ENCODE peak calls at places on chromosomes 7 and 10, in seven cellular contexts. One of them, this sample, is unnamed. For H3K4me1, the result is how much of the 10 kb centered on the place peaks cover.

GRCh38 chr10:116598326-116598725 is 7.6 kb downstream of the PNLIPRP1 start:
- DNase-seq in A549: no peak
- DNase-seq in right cardiac atrium: no peak
- DNase-seq in small intestine: no peak
- DNase-seq in colonic mucosa: no peak
- DNase-seq in upper lobe of right lung: no peak
- DNase-seq in CD8-positive, alpha-beta T cell: no peak
- DNase-seq in this sample: no peak

GRCh38 chr7:130114374-130114773 is 44.0 kb downstream of the KLHDC10 start:
- DNase-seq in A549: no peak
- DNase-seq in right cardiac atrium: no peak
- DNase-seq in small intestine: peak
- DNase-seq in colonic mucosa: no peak
- DNase-seq in upper lobe of right lung: no peak
- DNase-seq in CD8-positive, alpha-beta T cell: no peak
- DNase-seq in this sample: no peak

GRCh38 chr7:44858161-44858560 is 10.3 kb upstream of the H2AZ2 start:
- DNase-seq in A549: no peak
- DNase-seq in right cardiac atrium: no peak
- DNase-seq in small intestine: no peak
- DNase-seq in colonic mucosa: no peak
- DNase-seq in upper lobe of right lung: no peak
- DNase-seq in CD8-positive, alpha-beta T cell: no peak
- DNase-seq in this sample: no peak

GRCh38 chr10:33542747-33543505 is 208.5 kb upstream of the NRP1 start:
- DNase-seq in A549: peak
- DNase-seq in right cardiac atrium: no peak
- DNase-seq in small intestine: no peak
- DNase-seq in colonic mucosa: no peak
- DNase-seq in upper lobe of right lung: no peak
- DNase-seq in CD8-positive, alpha-beta T cell: no peak
- DNase-seq in this sample: no peak

GRCh38 chr7:3987426-3987927 is 686.4 kb downstream of the SDK1 start:
- DNase-seq in A549: no peak
- DNase-seq in right cardiac atrium: no peak
- DNase-seq in small intestine: no peak
- DNase-seq in colonic mucosa: no peak
- DNase-seq in upper lobe of right lung: no peak
- DNase-seq in CD8-positive, alpha-beta T cell: no peak
- DNase-seq in this sample: no peak

GRCh38 chr10:20105236-20105635 is 289.0 kb downstream of the PLXDC2 start:
- DNase-seq in A549: no peak
- DNase-seq in right cardiac atrium: no peak
- DNase-seq in small intestine: peak
- DNase-seq in colonic mucosa: no peak
- DNase-seq in upper lobe of right lung: no peak
- DNase-seq in CD8-positive, alpha-beta T cell: no peak
- DNase-seq in this sample: no peak

GRCh38 chr7:132907380-132907940 is 174.4 kb downstream of the CHCHD3 start:
- DNase-seq in A549: no peak
- DNase-seq in right cardiac atrium: no peak
- DNase-seq in small intestine: no peak
- DNase-seq in colonic mucosa: no peak
- DNase-seq in upper lobe of right lung: no peak
- DNase-seq in CD8-positive, alpha-beta T cell: no peak
- DNase-seq in this sample: no peak

GRCh38 chr7:41993173-41993867 is 243.7 kb downstream of the GLI3 start:
- DNase-seq in A549: no peak
- DNase-seq in right cardiac atrium: no peak
- DNase-seq in small intestine: no peak
- DNase-seq in colonic mucosa: no peak
- DNase-seq in upper lobe of right lung: no peak
- DNase-seq in CD8-positive, alpha-beta T cell: no peak
- DNase-seq in this sample: no peak

GRCh38 chr10:117131390-117132327 is 6.4 kb downstream of the VAX1 start:
- DNase-seq in A549: no peak
- DNase-seq in right cardiac atrium: no peak
- DNase-seq in small intestine: peak
- DNase-seq in colonic mucosa: no peak
- DNase-seq in upper lobe of right lung: no peak
- DNase-seq in CD8-positive, alpha-beta T cell: no peak
- DNase-seq in this sample: no peak

GRCh38 chr10:93088466-93088865 is 14.8 kb downstream of the CYP26A1 start:
- DNase-seq in A549: no peak
- DNase-seq in right cardiac atrium: no peak
- DNase-seq in small intestine: no peak
- DNase-seq in colonic mucosa: peak
- DNase-seq in upper lobe of right lung: no peak
- DNase-seq in CD8-positive, alpha-beta T cell: no peak
- DNase-seq in this sample: no peak

GRCh38 chr10:84108797-84109196 is 30.5 kb upstream of the GHITM start:
- DNase-seq in A549: no peak
- DNase-seq in right cardiac atrium: no peak
- DNase-seq in small intestine: no peak
- DNase-seq in colonic mucosa: no peak
- DNase-seq in upper lobe of right lung: no peak
- DNase-seq in CD8-positive, alpha-beta T cell: no peak
- DNase-seq in this sample: no peak

GRCh38 chr10:87503892-87504291 is 801 bp upstream of the MINPP1 start:
- DNase-seq in A549: no peak
- DNase-seq in right cardiac atrium: no peak
- DNase-seq in small intestine: peak
- DNase-seq in colonic mucosa: no peak
- DNase-seq in upper lobe of right lung: no peak
- DNase-seq in CD8-positive, alpha-beta T cell: no peak
- DNase-seq in this sample: no peak

GRCh38 chr10:10892290-10892875 is 125.3 kb upstream of the CELF2 start:
- DNase-seq in A549: no peak
- DNase-seq in right cardiac atrium: no peak
- DNase-seq in small intestine: no peak
- DNase-seq in colonic mucosa: no peak
- DNase-seq in upper lobe of right lung: no peak
- DNase-seq in CD8-positive, alpha-beta T cell: no peak
- DNase-seq in this sample: no peak

GRCh38 chr7:80895056-80895455 is 23.8 kb downstream of the SEMA3C start:
- DNase-seq in A549: no peak
- DNase-seq in right cardiac atrium: no peak
- DNase-seq in small intestine: no peak
- DNase-seq in colonic mucosa: no peak
- DNase-seq in upper lobe of right lung: no peak
- DNase-seq in CD8-positive, alpha-beta T cell: no peak
- DNase-seq in this sample: no peak

GRCh38 chr10:31927597-31928530 is 767 bp downstream of the ARHGAP12 start:
- DNase-seq in A549: peak
- DNase-seq in right cardiac atrium: peak
- DNase-seq in small intestine: peak
- DNase-seq in colonic mucosa: peak
- DNase-seq in upper lobe of right lung: peak
- DNase-seq in CD8-positive, alpha-beta T cell: peak
- DNase-seq in this sample: peak

GRCh38 chr7:78585958-78586357 is 787.4 kb downstream of the PHTF2 start:
- DNase-seq in A549: no peak
- DNase-seq in right cardiac atrium: no peak
- DNase-seq in small intestine: no peak
- DNase-seq in colonic mucosa: no peak
- DNase-seq in upper lobe of right lung: no peak
- DNase-seq in CD8-positive, alpha-beta T cell: no peak
- DNase-seq in this sample: no peak

GRCh38 chr10:17617031-17617911 is at the start of gene HACD1:
- DNase-seq in A549: peak
- DNase-seq in right cardiac atrium: peak
- DNase-seq in small intestine: peak
- DNase-seq in colonic mucosa: peak
- DNase-seq in upper lobe of right lung: peak
- DNase-seq in CD8-positive, alpha-beta T cell: peak
- DNase-seq in this sample: peak

DNA sequence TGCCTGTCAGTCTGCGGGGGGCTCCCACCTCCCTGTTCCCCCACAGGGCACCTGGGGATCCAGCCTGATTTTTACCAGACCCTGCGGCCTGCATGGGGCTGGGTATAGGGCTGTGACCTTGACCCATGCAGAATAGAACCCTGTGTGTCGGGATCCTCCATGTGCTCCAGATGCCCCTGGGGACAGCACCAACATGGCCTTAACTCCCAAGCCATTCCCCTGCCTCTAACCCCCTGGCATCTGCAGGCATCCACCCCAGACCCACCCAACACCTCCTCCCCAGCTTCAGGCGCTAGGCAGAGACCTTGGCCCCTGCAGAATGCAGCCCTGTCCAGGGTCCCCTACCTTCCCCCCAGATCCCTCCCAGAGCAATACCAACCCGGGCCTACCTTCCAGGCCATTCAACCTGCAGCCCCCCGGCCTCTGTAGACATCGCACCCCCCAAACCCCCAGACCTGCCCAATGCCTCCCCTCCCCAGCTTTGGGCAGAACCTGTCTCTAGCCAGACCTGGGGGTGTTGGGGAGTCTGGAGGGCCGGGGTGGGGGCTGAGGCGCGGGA is 770 bp upstream of the ELN start:
- DNase-seq in A549: no peak
- DNase-seq in right cardiac atrium: no peak
- DNase-seq in small intestine: no peak
- DNase-seq in colonic mucosa: no peak
- DNase-seq in upper lobe of right lung: no peak
- DNase-seq in CD8-positive, alpha-beta T cell: no peak
- DNase-seq in this sample: no peak
- H3K4me1 ChIP-seq in A549: under half
- H3K4me1 ChIP-seq in right cardiac atrium: under half
- H3K4me1 ChIP-seq in small intestine: under half
- H3K4me1 ChIP-seq in colonic mucosa: under half
- H3K4me1 ChIP-seq in upper lobe of right lung: under half
- H3K4me1 ChIP-seq in CD8-positive, alpha-beta T cell: under half
- H3K4me1 ChIP-seq in this sample: under half

GRCh38 chr10:62582804-62583208 is 208.6 kb downstream of the ZNF365 start:
- DNase-seq in A549: no peak
- DNase-seq in right cardiac atrium: peak
- DNase-seq in small intestine: no peak
- DNase-seq in colonic mucosa: peak
- DNase-seq in upper lobe of right lung: peak
- DNase-seq in CD8-positive, alpha-beta T cell: no peak
- DNase-seq in this sample: no peak
- H3K4me3 ChIP-seq in A549: no peak
- H3K4me3 ChIP-seq in right cardiac atrium: no peak
- H3K4me3 ChIP-seq in small intestine: no peak
- H3K4me3 ChIP-seq in colonic mucosa: no peak
- H3K4me3 ChIP-seq in upper lobe of right lung: no peak
- H3K4me3 ChIP-seq in CD8-positive, alpha-beta T cell: no peak
- H3K4me3 ChIP-seq in this sample: no peak

DNA sequence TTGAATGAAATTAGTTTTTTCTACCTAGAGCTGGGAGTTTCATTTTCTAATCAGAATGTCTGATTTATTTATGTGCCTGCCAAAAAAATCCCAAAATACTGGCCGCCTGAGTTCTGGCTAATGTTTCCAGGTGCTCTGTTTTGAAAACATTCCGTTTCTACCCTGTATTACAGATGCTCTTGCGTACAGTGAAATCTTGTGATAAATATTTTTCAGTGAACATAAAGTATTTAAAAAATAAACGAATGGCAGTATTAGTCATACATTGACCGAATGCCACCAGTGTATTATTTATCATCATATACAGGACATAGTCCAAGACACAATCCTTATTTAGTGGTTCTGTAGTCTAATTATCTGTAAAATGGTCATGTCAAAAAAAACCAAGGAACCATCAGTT is 102.8 kb downstream of the KAT6B start:
- DNase-seq in A549: no peak
- DNase-seq in right cardiac atrium: no peak
- DNase-seq in small intestine: peak
- DNase-seq in colonic mucosa: no peak
- DNase-seq in upper lobe of right lung: no peak
- DNase-seq in CD8-positive, alpha-beta T cell: no peak
- DNase-seq in this sample: no peak
- H3K4me1 ChIP-seq in A549: under half
- H3K4me1 ChIP-seq in right cardiac atrium: under half
- H3K4me1 ChIP-seq in small intestine: under half
- H3K4me1 ChIP-seq in colonic mucosa: under half
- H3K4me1 ChIP-seq in upper lobe of right lung: half or more
- H3K4me1 ChIP-seq in CD8-positive, alpha-beta T cell: under half
- H3K4me1 ChIP-seq in this sample: under half

GRCh38 chr10:71521504-71522290 is 125.0 kb downstream of the CDH23 start:
- DNase-seq in A549: no peak
- DNase-seq in right cardiac atrium: peak
- DNase-seq in small intestine: no peak
- DNase-seq in colonic mucosa: no peak
- DNase-seq in upper lobe of right lung: no peak
- DNase-seq in CD8-positive, alpha-beta T cell: no peak
- DNase-seq in this sample: no peak
- H3K4me3 ChIP-seq in A549: no peak
- H3K4me3 ChIP-seq in right cardiac atrium: no peak
- H3K4me3 ChIP-seq in small intestine: no peak
- H3K4me3 ChIP-seq in colonic mucosa: no peak
- H3K4me3 ChIP-seq in upper lobe of right lung: no peak
- H3K4me3 ChIP-seq in CD8-positive, alpha-beta T cell: no peak
- H3K4me3 ChIP-seq in this sample: no peak

DNA sequence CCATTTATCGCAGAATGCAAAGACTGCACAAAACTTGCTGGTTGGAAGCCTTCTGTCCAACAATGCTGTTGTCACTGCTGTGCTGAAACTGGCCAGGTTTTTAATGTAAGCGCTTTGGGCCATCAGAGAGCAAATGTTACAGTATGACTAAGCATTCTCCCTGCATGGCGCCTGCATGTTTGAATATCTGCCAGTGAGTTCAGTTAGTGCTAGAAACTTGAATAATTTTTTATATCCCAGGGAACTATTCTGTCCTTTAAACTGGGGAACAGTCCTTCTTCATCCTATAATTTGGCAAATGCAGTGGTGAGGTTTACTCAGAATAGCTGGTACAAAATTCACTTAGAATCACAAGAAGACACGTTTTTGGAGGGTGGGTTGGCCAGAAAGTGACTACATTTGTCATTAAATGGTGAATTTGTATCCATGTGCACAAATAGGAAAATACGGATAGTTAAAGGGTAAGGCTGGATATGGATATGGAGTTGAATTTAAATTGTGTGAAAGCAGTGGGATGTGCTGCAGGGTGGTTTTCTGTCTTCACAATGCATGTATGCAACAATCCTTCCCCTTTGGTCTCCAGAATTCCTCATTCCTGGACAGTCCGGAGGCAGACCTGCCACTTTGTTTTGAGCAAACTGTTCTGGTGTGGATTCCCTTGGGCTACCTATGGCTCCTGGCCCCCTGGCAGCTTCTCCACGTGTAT is 1.7 kb downstream of the ABCC2 start:
- DNase-seq in A549: peak
- DNase-seq in right cardiac atrium: peak
- DNase-seq in small intestine: peak
- DNase-seq in colonic mucosa: no peak
- DNase-seq in upper lobe of right lung: no peak
- DNase-seq in CD8-positive, alpha-beta T cell: no peak
- DNase-seq in this sample: no peak
- H3K4me1 ChIP-seq in A549: half or more
- H3K4me1 ChIP-seq in right cardiac atrium: under half
- H3K4me1 ChIP-seq in small intestine: under half
- H3K4me1 ChIP-seq in colonic mucosa: under half
- H3K4me1 ChIP-seq in upper lobe of right lung: under half
- H3K4me1 ChIP-seq in CD8-positive, alpha-beta T cell: under half
- H3K4me1 ChIP-seq in this sample: under half

GRCh38 chr7:30980194-30980593 is 16.4 kb downstream of the GHRHR start:
- DNase-seq in A549: no peak
- DNase-seq in right cardiac atrium: no peak
- DNase-seq in small intestine: no peak
- DNase-seq in colonic mucosa: no peak
- DNase-seq in upper lobe of right lung: no peak
- DNase-seq in CD8-positive, alpha-beta T cell: no peak
- DNase-seq in this sample: no peak
- H3K4me3 ChIP-seq in A549: no peak
- H3K4me3 ChIP-seq in right cardiac atrium: no peak
- H3K4me3 ChIP-seq in small intestine: no peak
- H3K4me3 ChIP-seq in colonic mucosa: no peak
- H3K4me3 ChIP-seq in upper lobe of right lung: no peak
- H3K4me3 ChIP-seq in CD8-positive, alpha-beta T cell: no peak
- H3K4me3 ChIP-seq in this sample: no peak

GRCh38 chr10:73780301-73780700 is 1.5 kb upstream of the CHCHD1 start:
- DNase-seq in A549: no peak
- DNase-seq in right cardiac atrium: no peak
- DNase-seq in small intestine: no peak
- DNase-seq in colonic mucosa: no peak
- DNase-seq in upper lobe of right lung: no peak
- DNase-seq in CD8-positive, alpha-beta T cell: no peak
- DNase-seq in this sample: no peak
- H3K4me1 ChIP-seq in A549: under half
- H3K4me1 ChIP-seq in right cardiac atrium: under half
- H3K4me1 ChIP-seq in small intestine: under half
- H3K4me1 ChIP-seq in colonic mucosa: under half
- H3K4me1 ChIP-seq in upper lobe of right lung: under half
- H3K4me1 ChIP-seq in CD8-positive, alpha-beta T cell: under half
- H3K4me1 ChIP-seq in this sample: under half